ENCODE peak calls at places on chromosomes 4 and X, in ten cellular contexts. K, T, H, Z, E, X, Y, U, S and W are unnamed samples.

GRCh38 chr4:156790866-156791265 is 180.7 kb downstream of the PDGFC start:
- DNase-seq in X (peak), H (no peak), S (no peak), U (no peak), T (no peak), Z (peak), Y (no peak), K (peak), E (no peak), W (peak)

GRCh38 chr4:125398263-125398662 is 83.5 kb downstream of the FAT4 start:
- DNase-seq in K (no peak), X (no peak), Y (no peak), Z (no peak), U (no peak), H (no peak), S (no peak), T (no peak), E (no peak), W (no peak)

GRCh38 chr4:126850286-126850685 is 782.5 kb upstream of the INTU start:
- DNase-seq in U (no peak), S (no peak), K (peak), Y (no peak), X (peak), H (no peak), E (no peak), Z (peak), T (no peak), W (peak)

GRCh38 chr4:26873391-26874026 is 12.9 kb downstream of the STIM2 start:
- DNase-seq in T (no peak), U (no peak), H (no peak), S (no peak), K (no peak), Y (no peak), Z (no peak), X (no peak), E (no peak), W (no peak)

GRCh38 chrX:129759576-129760061 is 20.1 kb upstream of the SASH3 start:
- DNase-seq in K (peak), Y (no peak), X (peak), Z (peak), S (no peak), E (peak), H (peak), U (no peak), T (peak), W (peak)

GRCh38 chrX:118360429-118361125 is 14.7 kb downstream of the WDR44 start:
- DNase-seq in K (peak), T (no peak), U (no peak), H (no peak), S (no peak), Z (peak), X (no peak), E (no peak), Y (no peak), W (peak)

GRCh38 chr4:4440333-4441061 is 53.6 kb downstream of the NSG1 start:
- DNase-seq in Y (no peak), S (no peak), E (no peak), X (no peak), T (no peak), H (no peak), K (no peak), Z (no peak), U (no peak), W (no peak)

GRCh38 chrX:10722804-10723364 is 102.5 kb upstream of the MID1 start:
- DNase-seq in E (no peak), Z (peak), S (peak), U (no peak), K (peak), X (peak), H (peak), Y (no peak), T (peak), W (peak)

GRCh38 chr4:92304636-92305035 is 870 bp downstream of the GRID2 start:
- DNase-seq in E (no peak), U (no peak), Y (no peak), X (no peak), T (peak), H (peak), S (peak), Z (no peak), K (peak), W (peak)

GRCh38 chr4:3387943-3388348 is 53.8 kb upstream of the HGFAC start:
- DNase-seq in S (no peak), Z (peak), E (peak), T (peak), Y (no peak), U (peak), H (peak), X (peak), K (no peak), W (peak)

GRCh38 chr4:180695851-180696250 is 1547.4 kb upstream of the TENM3 start:
- DNase-seq in E (no peak), X (peak), S (no peak), U (no peak), Z (peak), T (no peak), Y (no peak), K (peak), H (no peak), W (peak)

GRCh38 chr4:87304659-87305277 is 17.9 kb downstream of the HSD17B13 start:
- DNase-seq in S (no peak), T (no peak), Y (no peak), X (no peak), Z (peak), E (no peak), H (no peak), K (peak), U (no peak), W (no peak)

GRCh38 chrX:118049713-118050112 is 66.9 kb downstream of the KLHL13 start:
- DNase-seq in E (no peak), S (no peak), U (no peak), K (no peak), Y (no peak), T (no peak), X (no peak), H (no peak), Z (peak), W (no peak)

GRCh38 chrX:152897216-152898144 is at the start of gene ZNF185:
- DNase-seq in H (peak), E (no peak), S (no peak), Z (peak), Y (peak), U (no peak), X (no peak), K (peak), T (no peak), W (peak)

GRCh38 chr4:41525129-41525528 is 12.8 kb upstream of the LIMCH1 start:
- DNase-seq in S (no peak), Z (peak), K (peak), H (no peak), T (no peak), E (no peak), Y (no peak), X (peak), U (no peak), W (peak)

GRCh38 chrX:31423575-31424284 is 351.9 kb upstream of the FTHL17 start:
- DNase-seq in K (peak), E (no peak), U (no peak), S (no peak), H (peak), T (peak), X (peak), Y (no peak), Z (peak), W (peak)

GRCh38 chrX:70201732-70202131 is 24.4 kb downstream of the DGAT2L6 start:
- DNase-seq in X (no peak), S (no peak), K (no peak), T (no peak), H (no peak), U (no peak), Y (no peak), E (no peak), Z (no peak), W (no peak)

GRCh38 chrX:72060196-72060974 is 71.3 kb downstream of the RTL5 start:
- DNase-seq in S (peak), K (peak), Z (no peak), X (peak), U (peak), Y (no peak), T (peak), E (no peak), H (no peak), W (peak)

GRCh38 chrX:136659174-136659573 is 11.2 kb downstream of the CD40LG start:
- DNase-seq in Z (no peak), U (no peak), E (no peak), X (no peak), K (no peak), Y (no peak), H (no peak), T (no peak), S (no peak), W (no peak)